ENCODE peak calls at places on chromosomes 13 and 19, in five cellular contexts. D is neural progenitor cell, S is psoas muscle, J is breast epithelium, K is HCT116. T is an unnamed sample.
A peak's percentile ranks its signal among the peaks of the same experiment; 100 is the strongest.

GRCh38 chr13:102291587-102292218 is 110.1 kb downstream of the FGF14 start:
- DNase-seq in D (no peak), S (no peak), J (no peak), K (no peak), T (no peak)

GRCh38 chr13:93552596-93552995 is 326.0 kb downstream of the GPC6 start:
- DNase-seq in D (no peak), S (no peak), J (no peak), K (no peak), T (no peak)

GRCh38 chr19:52351512-52351911 is 15.5 kb downstream of the ZNF610 start:
- DNase-seq in D (peak; percentile 64), S (no peak), J (no peak), K (no peak), T (no peak)

GRCh38 chr19:4374451-4375163 is 25.7 kb downstream of the SH3GL1 start:
- DNase-seq in D (no peak), S (peak; percentile 92), J (no peak), K (peak; percentile 63), T (peak; percentile 77)

GRCh38 chr13:102788683-102789082 is 10.1 kb downstream of the POGLUT2 start:
- DNase-seq in D (no peak), S (no peak), J (no peak), K (no peak), T (no peak)

GRCh38 chr13:32142956-32143375 is 111.4 kb downstream of the FRY start:
- DNase-seq in D (peak; percentile 50), S (no peak), J (no peak), K (no peak), T (no peak)

GRCh38 chr13:26811636-26812035 is 51.0 kb upstream of the GPR12 start:
- DNase-seq in D (no peak), S (no peak), J (no peak), K (no peak), T (no peak)

GRCh38 chr19:33463194-33463593 is 58.4 kb downstream of the PEPD start:
- DNase-seq in D (no peak), S (no peak), J (no peak), K (no peak), T (no peak)

GRCh38 chr13:59997976-59998375 is 165.8 kb downstream of the DIAPH3 start:
- DNase-seq in D (no peak), S (no peak), J (no peak), K (no peak), T (no peak)

GRCh38 chr13:101611491-101612475 is 159.3 kb downstream of the ITGBL1 start:
- DNase-seq in D (no peak), S (no peak), J (no peak), K (no peak), T (no peak)

GRCh38 chr19:55519461-55520311 is 17.2 kb downstream of the SBK2 start:
- DNase-seq in D (no peak), S (no peak), J (no peak), K (no peak), T (no peak)

GRCh38 chr13:36815069-36815468 is 4.0 kb upstream of the RFXAP start:
- DNase-seq in D (no peak), S (no peak), J (no peak), K (peak; percentile 16), T (no peak)

GRCh38 chr19:31658993-31659896 is 310.0 kb upstream of the TSHZ3 start:
- DNase-seq in D (no peak), S (no peak), J (no peak), K (no peak), T (no peak)

DNA sequence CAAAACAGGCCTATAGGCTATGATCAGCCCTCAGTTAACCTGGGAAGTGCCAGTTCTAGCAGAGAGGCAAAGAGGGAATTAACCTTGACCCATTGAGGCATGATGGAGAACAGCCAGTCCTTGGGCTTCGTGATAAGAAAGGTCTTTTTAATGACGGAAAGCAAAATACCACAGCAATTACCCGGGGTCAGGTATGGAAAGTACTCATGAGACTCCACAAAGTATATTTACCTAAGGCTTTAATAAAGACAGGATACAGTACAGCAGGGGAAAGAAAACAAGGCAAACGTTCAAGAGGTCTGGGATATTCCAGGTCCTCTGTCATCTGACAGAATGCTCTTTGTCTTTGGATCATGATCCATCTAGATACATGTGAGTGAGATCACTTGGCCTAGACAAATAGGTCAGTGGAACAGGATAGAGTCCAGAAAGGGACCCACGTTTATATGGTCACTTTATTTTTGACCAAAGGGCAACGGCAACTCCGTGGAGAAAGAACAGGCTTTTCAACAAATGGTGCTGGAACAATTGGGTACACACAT is 52.2 kb downstream of the WDFY2 start:
- DNase-seq in D (no peak), S (no peak), J (no peak), K (no peak), T (no peak)
- H3K4me1 ChIP-seq in D (peaks cover 68% of the 10 kb centered on the region), S (no peaks in the 10 kb centered on the region), J (no peaks in the 10 kb centered on the region), K (peaks cover 13% of the 10 kb centered on the region), T (peaks cover 82% of the 10 kb centered on the region)

DNA sequence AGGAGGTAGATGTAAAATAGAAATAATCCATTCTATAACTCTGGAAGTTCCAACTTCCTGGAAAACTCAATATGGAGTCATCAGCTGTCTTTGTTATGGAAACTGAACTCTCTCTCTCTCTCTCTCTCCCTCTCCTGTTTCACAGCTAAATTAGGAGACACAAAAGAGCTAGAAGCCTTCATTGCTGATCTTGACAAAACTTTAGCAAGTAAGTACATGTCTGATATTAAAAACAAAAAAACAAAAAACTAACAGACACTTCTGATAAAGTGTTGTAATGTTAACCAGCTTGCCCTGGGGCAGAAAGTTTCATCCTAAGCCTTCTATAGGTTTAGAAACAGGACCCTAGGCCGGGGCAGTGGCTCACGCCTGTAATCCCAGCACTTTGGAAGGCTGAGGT is 11.3 kb downstream of the RGCC start:
- DNase-seq in D (no peak), S (no peak), J (no peak), K (no peak), T (no peak)
- H3K9me3 ChIP-seq in D (no peaks in the 10 kb centered on the region), S (no peaks in the 10 kb centered on the region), J (peaks cover under 1% of the 10 kb centered on the region), K (no peaks in the 10 kb centered on the region), T (no peaks in the 10 kb centered on the region)

GRCh38 chr19:40586611-40587010 is 9.9 kb downstream of the SHKBP1 start:
- DNase-seq in D (no peak), S (no peak), J (no peak), K (no peak), T (no peak)

GRCh38 chr19:40590464-40591265 is 10.5 kb upstream of the LTBP4 start:
- DNase-seq in D (peak; percentile 37), S (no peak), J (no peak), K (no peak), T (peak; percentile 47)

GRCh38 chr19:40588926-40589569 is 12.1 kb upstream of the LTBP4 start:
- DNase-seq in D (no peak), S (no peak), J (no peak), K (no peak), T (no peak)

GRCh38 chr19:40589723-40590429 is 11.3 kb upstream of the LTBP4 start:
- DNase-seq in D (no peak), S (no peak), J (no peak), K (no peak), T (no peak)

GRCh38 chr19:40588110-40588854 is 11.6 kb downstream of the SHKBP1 start:
- DNase-seq in D (no peak), S (no peak), J (no peak), K (peak; percentile 46), T (no peak)
- H3K4me1 ChIP-seq in D (peaks cover 10% of the 10 kb centered on the region), S (no peaks in the 10 kb centered on the region), J (no peaks in the 10 kb centered on the region), K (peaks cover 15% of the 10 kb centered on the region), T (peaks cover 11% of the 10 kb centered on the region)

GRCh38 chr13:89827552-89827951 is 1519.9 kb upstream of the MIR17HG start:
- DNase-seq in D (no peak), S (no peak), J (no peak), K (no peak), T (no peak)
- H3K9me3 ChIP-seq in D (no peaks in the 10 kb centered on the region), S (no peaks in the 10 kb centered on the region), J (no peaks in the 10 kb centered on the region), K (no peaks in the 10 kb centered on the region), T (peaks cover 6% of the 10 kb centered on the region)

GRCh38 chr13:114097893-114098688 is 34.3 kb downstream of the RASA3 start:
- DNase-seq in D (no peak), S (no peak), J (no peak), K (no peak), T (peak; percentile 31)
- H3K4me1 ChIP-seq in D (peaks cover 8% of the 10 kb centered on the region), S (peaks cover 37% of the 10 kb centered on the region), J (no peaks in the 10 kb centered on the region), K (no peaks in the 10 kb centered on the region), T (no peaks in the 10 kb centered on the region)

GRCh38 chr13:34640931-34641330 is 301.1 kb upstream of the NBEA start:
- DNase-seq in D (no peak), S (no peak), J (no peak), K (no peak), T (no peak)
- H3K9me3 ChIP-seq in D (no peaks in the 10 kb centered on the region), S (no peaks in the 10 kb centered on the region), J (no peaks in the 10 kb centered on the region), K (no peaks in the 10 kb centered on the region), T (no peaks in the 10 kb centered on the region)

GRCh38 chr19:58209577-58209976 is 19.1 kb upstream of the ZNF544 start:
- DNase-seq in D (no peak), S (no peak), J (no peak), K (no peak), T (no peak)
- H3K4me1 ChIP-seq in D (no peaks in the 10 kb centered on the region), S (no peaks in the 10 kb centered on the region), J (no peaks in the 10 kb centered on the region), K (no peaks in the 10 kb centered on the region), T (no peaks in the 10 kb centered on the region)

GRCh38 chr19:58084596-58085347 is 13.3 kb downstream of the ZSCAN18 start:
- DNase-seq in D (no peak), S (no peak), J (no peak), K (no peak), T (no peak)
- H3K9me3 ChIP-seq in D (no peaks in the 10 kb centered on the region), S (peaks cover 63% of the 10 kb centered on the region), J (peaks cover 96% of the 10 kb centered on the region), K (peaks cover 10% of the 10 kb centered on the region), T (peaks cover 17% of the 10 kb centered on the region)

T was measured in RWPE2.